ENCODE peak calls at places on chromosomes 4 and X, in six cellular contexts. N, I, Z, A, L and C are unnamed samples.

GRCh38 chrX:38870386-38870895 is 69.2 kb downstream of the MID1IP1 start:
- DNase-seq in N (no peak), I (no peak), Z (no peak), A (no peak), L (no peak), C (no peak)

GRCh38 chr4:85445058-85445639 is 29.8 kb upstream of the ARHGAP24 start:
- DNase-seq in N (no peak), I (no peak), Z (no peak), A (no peak), L (no peak), C (no peak)

GRCh38 chrX:18377802-18378201 is 23.3 kb upstream of the SCML2 start:
- DNase-seq in N (peak; percentile 29), I (peak; percentile 18), Z (peak; percentile 25), A (no peak), L (no peak), C (no peak)

GRCh38 chr4:122963222-122963621 is 40.8 kb upstream of the NUDT6 start:
- DNase-seq in N (no peak), I (no peak), Z (no peak), A (no peak), L (no peak), C (no peak)

GRCh38 chr4:159097785-159098184 is 5.1 kb upstream of the RAPGEF2 start:
- DNase-seq in N (no peak), I (no peak), Z (peak; percentile 28), A (no peak), L (no peak), C (no peak)

GRCh38 chr4:108544504-108544903 is 75.9 kb upstream of the RPL34 start:
- DNase-seq in N (no peak), I (no peak), Z (no peak), A (no peak), L (no peak), C (no peak)

GRCh38 chr4:86934147-86934771 is 552 bp upstream of the AFF1 start:
- DNase-seq in N (no peak), I (peak; percentile 9), Z (no peak), A (no peak), L (no peak), C (no peak)

GRCh38 chr4:183658362-183659028 is 490 bp downstream of the RWDD4 start:
- DNase-seq in N (no peak), I (peak; percentile 27), Z (peak; percentile 39), A (peak; percentile 78), L (peak; percentile 91), C (peak; percentile 74)

GRCh38 chr4:185229021-185229818 is 19.8 kb downstream of the SNX25 start:
- DNase-seq in N (no peak), I (no peak), Z (no peak), A (no peak), L (no peak), C (no peak)

GRCh38 chrX:107672955-107673378 is 44.7 kb downstream of the PRPS1 start:
- DNase-seq in N (peak; percentile 63), I (peak; percentile 87), Z (peak; percentile 94), A (peak; percentile 94), L (peak; percentile 88), C (peak; percentile 87)

GRCh38 chrX:114338870-114339269 is 245.0 kb upstream of the HTR2C start:
- DNase-seq in N (no peak), I (no peak), Z (no peak), A (no peak), L (no peak), C (no peak)

GRCh38 chr4:52957220-52957686 is 95.1 kb downstream of the RASL11B start:
- DNase-seq in N (no peak), I (peak; percentile 10), Z (peak; percentile 30), A (no peak), L (no peak), C (no peak)

GRCh38 chr4:169222768-169223167 is 48.0 kb downstream of the SH3RF1 start:
- DNase-seq in N (no peak), I (peak; percentile 69), Z (peak; percentile 36), A (no peak), L (no peak), C (no peak)

GRCh38 chr4:121071640-121072037 is 696 bp downstream of the NDNF start:
- DNase-seq in N (no peak), I (peak; percentile 9), Z (no peak), A (peak; percentile 61), L (no peak), C (no peak)

DNA sequence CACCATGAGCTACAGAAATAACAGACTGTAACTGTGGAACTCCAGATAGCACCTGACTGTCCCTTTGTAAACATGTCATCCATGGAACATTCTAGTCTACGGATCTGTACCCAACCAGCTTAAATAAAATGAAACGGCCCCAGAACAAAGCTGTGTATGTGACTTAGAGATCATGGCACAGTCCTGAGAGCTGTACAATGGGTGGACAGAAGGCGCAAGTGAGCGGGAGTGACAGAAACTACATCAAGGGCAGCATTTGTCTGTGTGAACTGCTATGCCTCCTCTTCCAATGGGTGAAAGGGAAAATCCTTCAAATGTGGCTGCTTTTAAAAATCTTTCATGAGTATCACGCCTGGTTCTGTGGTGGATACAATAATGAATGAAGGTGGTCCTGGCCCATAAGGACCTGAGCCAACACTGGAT is 72.5 kb downstream of the FAT1 start:
- DNase-seq in N (no peak), I (no peak), Z (no peak), A (no peak), L (no peak), C (no peak)
- H3K4me3 ChIP-seq in N (no peak overlapping the region), I (no peak overlapping the region), Z (no peak overlapping the region), A (peak overlapping the region; percentile 21), L (no peak overlapping the region), C (no peak overlapping the region)

DNA sequence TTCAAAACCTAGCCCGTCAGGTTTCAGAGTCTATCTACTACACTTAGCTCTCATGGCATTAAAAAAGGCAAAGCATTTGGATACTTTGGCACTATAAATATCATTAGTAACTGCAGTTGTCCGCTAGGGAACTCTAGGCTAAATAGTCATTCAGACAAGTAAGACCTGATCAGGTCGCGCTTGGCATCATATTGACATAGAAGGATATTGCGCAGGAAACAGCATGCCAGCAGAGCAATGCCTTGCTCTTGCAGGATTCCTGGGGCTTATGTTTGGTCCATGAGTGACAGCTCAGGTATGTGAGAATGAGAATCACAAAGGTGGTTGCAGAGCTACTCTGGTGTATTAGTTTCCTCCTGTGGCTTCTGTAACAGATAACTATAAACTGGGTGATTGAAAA is 62.7 kb downstream of the KDM6A start:
- DNase-seq in N (no peak), I (no peak), Z (no peak), A (no peak), L (no peak), C (no peak)
- H3K4me1 ChIP-seq in N (no peaks in the 10 kb centered on the region), I (no peaks in the 10 kb centered on the region), Z (no peaks in the 10 kb centered on the region), A (peaks cover 2% of the 10 kb centered on the region), L (peaks cover 32% of the 10 kb centered on the region), C (peaks cover 10% of the 10 kb centered on the region)

GRCh38 chr4:30822911-30823529 is 102.9 kb downstream of the PCDH7 start:
- DNase-seq in N (no peak), I (no peak), Z (no peak), A (no peak), L (no peak), C (no peak)

GRCh38 chr4:30825008-30825765 is 105.0 kb downstream of the PCDH7 start:
- DNase-seq in N (no peak), I (no peak), Z (no peak), A (no peak), L (no peak), C (no peak)

GRCh38 chr4:30832652-30833051 is 112.5 kb downstream of the PCDH7 start:
- DNase-seq in N (no peak), I (no peak), Z (no peak), A (no peak), L (no peak), C (no peak)

GRCh38 chr4:30833206-30833605 is 113.0 kb downstream of the PCDH7 start:
- DNase-seq in N (no peak), I (no peak), Z (no peak), A (no peak), L (no peak), C (no peak)

DNA sequence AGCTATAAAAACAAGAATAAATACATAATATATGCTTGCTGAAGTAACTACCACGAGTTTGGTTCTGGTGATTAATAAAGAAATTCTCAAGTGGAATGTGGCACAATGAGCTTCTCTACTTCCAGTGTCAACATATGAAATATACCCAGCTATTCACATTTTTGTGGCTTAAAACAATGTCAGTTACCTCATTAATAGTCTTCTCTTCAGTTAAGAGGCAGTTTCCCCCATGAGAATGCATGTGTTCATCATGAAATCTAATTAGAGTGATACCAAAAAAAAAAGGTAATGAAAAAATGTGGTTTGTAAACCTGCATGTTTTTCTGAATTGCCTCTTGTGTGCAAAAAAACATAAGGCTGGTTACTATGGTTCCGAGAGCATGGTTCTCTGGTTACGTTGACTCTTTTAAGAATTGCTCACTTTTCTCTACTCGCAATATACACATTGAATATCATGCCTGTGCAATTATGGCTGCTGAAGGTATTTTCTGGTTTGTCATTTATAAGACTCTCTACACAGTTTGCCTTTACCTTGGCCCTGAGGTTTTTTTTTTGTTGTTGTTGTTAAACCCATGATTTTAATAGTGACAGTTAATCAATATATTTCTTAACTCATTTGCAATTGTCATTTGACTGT is 108.2 kb downstream of the PCDH7 start:
- DNase-seq in N (peak; percentile 55), I (no peak), Z (no peak), A (no peak), L (no peak), C (no peak)
- H3K4me3 ChIP-seq in N (no peak overlapping the region), I (no peak overlapping the region), Z (no peak overlapping the region), A (no peak overlapping the region), L (no peak overlapping the region), C (no peak overlapping the region)

GRCh38 chr4:8284391-8284790 is 14.8 kb downstream of the HTRA3 start:
- DNase-seq in N (no peak), I (no peak), Z (no peak), A (peak; percentile 54), L (peak; percentile 63), C (no peak)
- H3K4me1 ChIP-seq in N (no peaks in the 10 kb centered on the region), I (peaks cover 3% of the 10 kb centered on the region), Z (no peaks in the 10 kb centered on the region), A (no peaks in the 10 kb centered on the region), L (no peaks in the 10 kb centered on the region), C (no peaks in the 10 kb centered on the region)

GRCh38 chr4:15690020-15690809 is 8.6 kb downstream of the FAM200B start:
- DNase-seq in N (peak; percentile 57), I (no peak), Z (peak; percentile 76), A (no peak), L (no peak), C (no peak)
- H3K4me3 ChIP-seq in N (no peak overlapping the region), I (no peak overlapping the region), Z (no peak overlapping the region), A (no peak overlapping the region), L (no peak overlapping the region), C (no peak overlapping the region)

DNA sequence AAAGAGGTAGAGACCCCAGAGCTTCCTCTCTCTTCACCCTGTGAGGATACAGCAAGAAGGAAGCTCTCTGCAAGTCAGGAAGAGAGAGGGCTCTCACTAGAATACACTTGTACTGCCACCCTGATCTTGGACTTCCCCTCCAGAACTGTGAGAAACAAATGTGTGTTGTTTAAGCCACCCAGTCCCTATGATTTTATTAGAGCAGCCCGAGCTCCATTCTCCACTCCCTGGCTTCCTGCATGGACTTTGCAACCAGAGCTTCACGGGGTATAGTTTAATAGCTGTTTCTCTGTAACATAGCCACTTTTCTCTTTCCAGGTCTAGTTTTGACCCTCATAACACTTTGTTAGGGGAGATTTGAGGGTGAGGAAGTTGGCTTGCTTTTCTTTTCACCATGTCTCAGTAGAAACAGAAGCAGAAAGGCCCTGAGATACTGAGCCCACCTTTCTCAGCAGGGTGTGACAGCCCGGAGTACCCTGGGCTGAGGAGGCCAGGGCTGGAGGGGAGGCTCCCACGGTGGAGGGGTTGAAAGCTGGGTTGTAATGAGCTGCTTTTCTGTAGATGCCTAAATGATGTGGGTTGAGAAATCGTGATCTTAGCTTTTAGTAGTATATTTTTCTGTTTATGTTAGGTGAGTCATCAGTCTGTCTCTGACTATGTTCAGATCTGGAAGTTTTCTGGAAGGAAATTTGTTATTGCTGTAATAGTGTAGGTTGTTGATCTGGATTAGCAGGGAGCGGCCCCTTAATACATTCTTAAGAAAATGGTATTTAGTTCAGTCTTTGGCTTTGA is 118.6 kb downstream of the PTTG2 start:
- DNase-seq in N (no peak), I (peak; percentile 63), Z (peak; percentile 54), A (no peak), L (no peak), C (no peak)
- H3K4me1 ChIP-seq in N (peaks cover 23% of the 10 kb centered on the region), I (peaks cover 76% of the 10 kb centered on the region), Z (peaks cover 43% of the 10 kb centered on the region), A (peaks cover 35% of the 10 kb centered on the region), L (peaks cover 28% of the 10 kb centered on the region), C (peaks cover 15% of the 10 kb centered on the region)